ENCODE peak calls at places on chromosomes 3 and 15, in nine cellular contexts. O, S, B, K, Y, M, E, U and F are unnamed samples. For H3K27me3 and H3K4me1, the result is how much of the 10 kb centered on the place peaks cover.

GRCh38 chr3:45604999-45605398 is 10.4 kb downstream of the LIMD1 start:
- DNase-seq in O (no peak), S (no peak), B (no peak), K (no peak), Y (no peak), M (no peak), E (no peak), U (no peak), F (no peak)

GRCh38 chr3:113536627-113537101 is 4.3 kb downstream of the SIDT1 start:
- DNase-seq in O (no peak), S (no peak), B (no peak), K (peak), Y (no peak), M (no peak), E (no peak), U (no peak), F (peak)

GRCh38 chr3:186138272-186138981 is 29.5 kb upstream of the ETV5 start:
- DNase-seq in O (no peak), S (peak), B (no peak), K (no peak), Y (peak), M (peak), E (no peak), U (no peak), F (no peak)

GRCh38 chr3:27360113-27361078 is 8.8 kb downstream of the NEK10 start:
- DNase-seq in O (no peak), S (no peak), B (no peak), K (peak), Y (no peak), M (no peak), E (no peak), U (no peak), F (peak)

GRCh38 chr15:58988011-58988785 is 735 bp downstream of the RNF111 start:
- DNase-seq in O (peak), S (peak), B (no peak), K (peak), Y (peak), M (peak), E (peak), U (peak), F (peak)

GRCh38 chr15:74428442-74428787 is 5.3 kb downstream of the SEMA7A start:
- DNase-seq in O (no peak), S (no peak), B (no peak), K (no peak), Y (no peak), M (no peak), E (peak), U (no peak), F (no peak)

GRCh38 chr3:78880588-78881461 is 887.0 kb downstream of the ROBO1 start:
- DNase-seq in O (no peak), S (no peak), B (no peak), K (no peak), Y (no peak), M (no peak), E (no peak), U (no peak), F (no peak)

GRCh38 chr3:190701096-190701532 is 161.4 kb downstream of the GMNC start:
- DNase-seq in O (peak), S (peak), B (peak), K (peak), Y (no peak), M (peak), E (no peak), U (no peak), F (peak)

GRCh38 chr3:168585544-168585943 is 489.8 kb upstream of the GOLIM4 start:
- DNase-seq in O (no peak), S (no peak), B (no peak), K (no peak), Y (no peak), M (no peak), E (no peak), U (no peak), F (no peak)

GRCh38 chr3:127820871-127821853 is 1.2 kb downstream of the MGLL start:
- DNase-seq in O (no peak), S (no peak), B (no peak), K (peak), Y (peak), M (no peak), E (no peak), U (no peak), F (peak)

GRCh38 chr3:127817331-127817821 is 4.9 kb downstream of the MGLL start:
- DNase-seq in O (no peak), S (no peak), B (peak), K (peak), Y (no peak), M (no peak), E (no peak), U (no peak), F (peak)

GRCh38 chr3:127819656-127820055 is 2.7 kb downstream of the MGLL start:
- DNase-seq in O (no peak), S (no peak), B (no peak), K (no peak), Y (no peak), M (no peak), E (no peak), U (no peak), F (no peak)

GRCh38 chr3:127820221-127820870 is 2.0 kb downstream of the MGLL start:
- DNase-seq in O (peak), S (no peak), B (no peak), K (peak), Y (no peak), M (no peak), E (no peak), U (no peak), F (peak)

GRCh38 chr3:127819086-127819485 is 3.2 kb downstream of the MGLL start:
- DNase-seq in O (no peak), S (no peak), B (no peak), K (no peak), Y (no peak), M (no peak), E (no peak), U (no peak), F (peak)
- H3K27me3 ChIP-seq in O (under half), S (under half), B (under half), K (under half), Y (under half), M (under half), E (under half), U (under half), F (under half)

DNA sequence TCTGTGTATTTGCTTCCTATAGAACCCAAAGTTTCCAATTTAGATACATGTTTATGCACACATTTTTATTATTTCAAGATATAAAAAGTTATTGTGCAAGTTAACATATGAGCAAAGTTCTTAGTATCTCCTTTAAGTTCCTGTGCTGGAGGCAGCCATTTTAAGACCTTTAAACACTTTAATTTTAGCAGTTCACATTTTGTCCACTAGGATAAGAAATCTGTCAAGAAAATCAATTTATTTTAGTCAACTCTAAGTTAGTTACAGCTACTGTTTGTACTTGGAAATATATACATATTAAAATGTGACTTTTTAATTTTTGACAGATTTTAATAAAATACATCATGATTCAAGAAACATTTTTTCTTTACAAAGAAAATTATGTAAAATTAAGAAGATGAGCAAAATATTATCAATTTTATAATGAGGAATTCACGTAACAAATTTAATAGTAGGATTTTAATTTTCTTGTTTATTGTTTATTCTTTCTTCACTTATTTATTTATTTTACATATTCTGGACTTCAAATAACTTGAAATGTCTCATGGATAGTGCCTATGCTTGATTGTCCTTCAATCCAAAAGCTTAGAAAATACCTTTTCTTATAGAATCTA is 402.6 kb upstream of the GBE1 start:
- DNase-seq in O (peak), S (no peak), B (peak), K (no peak), Y (no peak), M (no peak), E (no peak), U (no peak), F (peak)
- H3K4me3 ChIP-seq in O (no peak), S (no peak), B (no peak), K (no peak), Y (no peak), M (no peak), E (no peak), U (no peak), F (no peak)

GRCh38 chr3:16512435-16513140 is 911 bp downstream of the RFTN1 start:
- DNase-seq in O (peak), S (peak), B (no peak), K (peak), Y (peak), M (peak), E (peak), U (peak), F (no peak)

GRCh38 chr3:16510620-16511319 is 2.7 kb downstream of the RFTN1 start:
- DNase-seq in O (no peak), S (no peak), B (no peak), K (no peak), Y (no peak), M (no peak), E (no peak), U (no peak), F (no peak)

GRCh38 chr3:16509721-16510619 is 3.5 kb downstream of the RFTN1 start:
- DNase-seq in O (no peak), S (no peak), B (no peak), K (no peak), Y (no peak), M (no peak), E (no peak), U (no peak), F (no peak)

GRCh38 chr3:16513141-16514020 is at the start of gene RFTN1:
- DNase-seq in O (peak), S (peak), B (no peak), K (peak), Y (peak), M (peak), E (peak), U (peak), F (no peak)

GRCh38 chr3:16511561-16512434 is 1.7 kb downstream of the RFTN1 start:
- DNase-seq in O (peak), S (peak), B (no peak), K (peak), Y (peak), M (peak), E (peak), U (no peak), F (peak)
- H3K4me1 ChIP-seq in O (under half), S (under half), B (under half), K (under half), Y (half or more), M (half or more), E (under half), U (under half), F (under half)

GRCh38 chr15:67829647-67830504 is 4.6 kb downstream of the SKOR1 start:
- DNase-seq in O (peak), S (no peak), B (no peak), K (no peak), Y (no peak), M (no peak), E (no peak), U (peak), F (no peak)

GRCh38 chr15:67827561-67828378 is 2.5 kb downstream of the SKOR1 start:
- DNase-seq in O (peak), S (no peak), B (no peak), K (no peak), Y (no peak), M (no peak), E (no peak), U (peak), F (no peak)

GRCh38 chr15:67826717-67827560 is 1.6 kb downstream of the SKOR1 start:
- DNase-seq in O (peak), S (no peak), B (no peak), K (no peak), Y (no peak), M (no peak), E (no peak), U (peak), F (no peak)

GRCh38 chr15:67828969-67829646 is 3.8 kb downstream of the SKOR1 start:
- DNase-seq in O (peak), S (no peak), B (no peak), K (no peak), Y (no peak), M (no peak), E (no peak), U (peak), F (no peak)

DNA sequence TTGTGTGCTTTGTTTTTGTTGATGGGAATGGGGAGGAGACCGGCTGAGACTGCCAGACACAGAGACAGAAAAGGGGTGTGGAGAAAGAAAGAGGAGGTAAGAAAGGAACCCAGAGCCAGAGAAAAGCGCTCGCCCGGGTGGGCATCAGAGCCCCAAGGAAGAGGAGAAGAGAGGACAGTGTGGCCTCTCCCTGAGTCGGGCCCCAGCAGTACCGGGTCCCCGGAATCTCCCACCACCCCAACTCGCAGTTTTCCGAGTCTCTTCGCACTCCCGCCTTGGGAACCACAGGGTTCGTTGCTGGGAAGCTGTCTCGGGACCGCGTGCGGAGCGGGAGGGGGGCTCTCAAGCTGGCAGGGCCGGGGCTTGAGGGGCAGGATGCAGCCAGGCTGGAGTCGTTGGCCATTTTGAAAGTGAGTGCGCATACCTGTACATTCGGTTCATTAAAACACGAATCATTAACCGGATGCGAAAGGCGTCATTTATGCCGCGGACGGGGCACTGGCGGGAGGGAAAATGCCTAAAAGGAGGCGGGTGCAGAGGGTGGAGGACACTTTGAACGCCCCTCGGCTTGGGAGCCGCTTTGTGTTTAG is 3.2 kb downstream of the SKOR1 start:
- DNase-seq in O (peak), S (no peak), B (no peak), K (no peak), Y (no peak), M (no peak), E (no peak), U (peak), F (no peak)
- H3K27me3 ChIP-seq in O (half or more), S (half or more), B (under half), K (half or more), Y (half or more), M (half or more), E (under half), U (half or more), F (half or more)

GRCh38 chr15:56369234-56369633 is 4.0 kb downstream of the TEX9 start:
- DNase-seq in O (no peak), S (no peak), B (no peak), K (no peak), Y (no peak), M (no peak), E (no peak), U (no peak), F (no peak)

GRCh38 chr15:56367156-56367555 is 1.9 kb downstream of the TEX9 start:
- DNase-seq in O (no peak), S (no peak), B (no peak), K (no peak), Y (no peak), M (no peak), E (no peak), U (no peak), F (no peak)

GRCh38 chr15:56361978-56362377 is 3.2 kb upstream of the TEX9 start:
- DNase-seq in O (no peak), S (no peak), B (no peak), K (no peak), Y (no peak), M (no peak), E (no peak), U (no peak), F (no peak)

GRCh38 chr15:56365075-56365711 is at the start of gene TEX9:
- DNase-seq in O (peak), S (peak), B (peak), K (peak), Y (peak), M (peak), E (peak), U (peak), F (peak)

GRCh38 chr15:56366211-56366610 is 985 bp downstream of the TEX9 start:
- DNase-seq in O (peak), S (no peak), B (no peak), K (no peak), Y (no peak), M (no peak), E (no peak), U (no peak), F (no peak)
- H3K4me3 ChIP-seq in O (peak), S (no peak), B (peak), K (no peak), Y (peak), M (peak), E (peak), U (peak), F (peak)

DNA sequence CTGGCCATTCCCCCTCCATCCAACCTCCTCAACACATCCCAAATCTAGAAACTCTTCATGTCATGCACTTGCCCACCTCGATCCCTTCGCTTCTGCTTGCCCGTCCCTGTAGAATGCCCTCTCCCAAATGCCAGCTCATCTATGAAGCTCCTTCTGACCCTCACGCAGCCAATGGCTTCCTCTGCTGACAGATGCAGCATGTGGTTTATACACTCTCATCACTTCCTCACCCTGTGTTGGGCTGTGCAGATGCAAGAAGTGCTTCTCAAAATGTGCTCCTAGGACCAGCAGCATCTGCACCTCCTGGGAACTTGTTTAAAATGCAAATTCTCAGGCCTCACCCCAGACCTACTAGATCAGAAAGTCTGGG is 51.7 kb downstream of the SEMA5B start:
- DNase-seq in O (no peak), S (no peak), B (no peak), K (no peak), Y (no peak), M (no peak), E (no peak), U (no peak), F (no peak)
- H3K4me1 ChIP-seq in O (half or more), S (under half), B (under half), K (under half), Y (half or more), M (half or more), E (under half), U (under half), F (under half)